ENCODE peak calls at places on chromosomes 13 and 19, in eight cellular contexts. K is transverse colon, V is IMR-90, D is breast epithelium, R is heart left ventricle, H is right lobe of liver, B is uterus, E is suprapubic skin. Z is an unnamed sample.

GRCh38 chr19:435056-435706 is 25.7 kb downstream of the SHC2 start:
- DNase-seq in K (no peak), V (no peak), D (no peak), R (no peak), H (no peak), B (no peak), E (no peak), Z (no peak)

GRCh38 chr13:25743426-25743825 is 308.4 kb downstream of the SHISA2 start:
- DNase-seq in K (no peak), V (no peak), D (no peak), R (no peak), H (no peak), B (no peak), E (no peak), Z (no peak)

GRCh38 chr13:40434516-40435397 is 231.7 kb downstream of the FOXO1 start:
- DNase-seq in K (no peak), V (no peak), D (no peak), R (no peak), H (no peak), B (no peak), E (no peak), Z (no peak)

GRCh38 chr19:47094557-47095517 is 18.7 kb downstream of the ZC3H4 start:
- DNase-seq in K (peak; percentile 66), V (no peak), D (no peak), R (no peak), H (no peak), B (no peak), E (no peak), Z (no peak)

GRCh38 chr13:110834572-110834971 is 80.3 kb downstream of the ANKRD10 start:
- DNase-seq in K (no peak), V (no peak), D (no peak), R (no peak), H (no peak), B (no peak), E (no peak), Z (no peak)

GRCh38 chr19:50206191-50206590 is 2.8 kb downstream of the MYH14 start:
- DNase-seq in K (peak; percentile 58), V (no peak), D (no peak), R (no peak), H (no peak), B (no peak), E (no peak), Z (no peak)

GRCh38 chr13:48231080-48231479 is 1.9 kb upstream of the ITM2B start:
- DNase-seq in K (no peak), V (no peak), D (no peak), R (no peak), H (no peak), B (no peak), E (no peak), Z (no peak)

GRCh38 chr13:98529171-98529570 is 47.7 kb downstream of the STK24 start:
- DNase-seq in K (no peak), V (no peak), D (no peak), R (no peak), H (no peak), B (no peak), E (no peak), Z (no peak)

GRCh38 chr19:55251296-55252081 is 7.3 kb downstream of the PPP6R1 start:
- DNase-seq in K (no peak), V (peak; percentile 16), D (no peak), R (no peak), H (no peak), B (no peak), E (no peak), Z (no peak)

GRCh38 chr19:42286349-42287016 is 15.4 kb upstream of the PRR19 start:
- DNase-seq in K (no peak), V (peak; percentile 27), D (no peak), R (peak; percentile 72), H (peak; percentile 65), B (peak; percentile 58), E (peak; percentile 79), Z (no peak)

GRCh38 chr19:54339646-54340358 is 840 bp upstream of the LILRA4 start:
- DNase-seq in K (no peak), V (no peak), D (no peak), R (peak; percentile 49), H (no peak), B (no peak), E (no peak), Z (no peak)

GRCh38 chr13:110396476-110396875 is 89.4 kb downstream of the COL4A2 start:
- DNase-seq in K (no peak), V (no peak), D (no peak), R (no peak), H (no peak), B (no peak), E (no peak), Z (no peak)

GRCh38 chr13:37194428-37194861 is 89.0 kb upstream of the CSNK1A1L start:
- DNase-seq in K (no peak), V (peak; percentile 82), D (no peak), R (no peak), H (no peak), B (no peak), E (no peak), Z (no peak)

GRCh38 chr13:28530729-28531194 is 35.8 kb upstream of the FLT1 start:
- DNase-seq in K (no peak), V (no peak), D (no peak), R (no peak), H (no peak), B (no peak), E (no peak), Z (no peak)

GRCh38 chr19:20067898-20068297 is 9.9 kb upstream of the ZNF90 start:
- DNase-seq in K (no peak), V (no peak), D (no peak), R (no peak), H (no peak), B (no peak), E (no peak), Z (no peak)

GRCh38 chr19:7515091-7515470 is 822 bp upstream of the ZNF358 start:
- DNase-seq in K (peak; percentile 54), V (peak; percentile 66), D (no peak), R (peak; percentile 59), H (no peak), B (no peak), E (no peak), Z (no peak)

GRCh38 chr19:49338691-49339363 is 3.6 kb downstream of the CD37 start:
- DNase-seq in K (peak; percentile 90), V (no peak), D (peak; percentile 85), R (peak; percentile 78), H (peak; percentile 94), B (peak; percentile 75), E (peak; percentile 89), Z (no peak)

GRCh38 chr19:13748169-13748884 is 16.0 kb upstream of the MRI1 start:
- DNase-seq in K (peak; percentile 40), V (peak; percentile 74), D (no peak), R (no peak), H (no peak), B (no peak), E (no peak), Z (no peak)

GRCh38 chr13:110520431-110521295 is 40.9 kb downstream of the RAB20 start:
- DNase-seq in K (peak; percentile 88), V (peak; percentile 53), D (no peak), R (peak; percentile 83), H (peak; percentile 90), B (peak; percentile 74), E (peak; percentile 92), Z (peak; percentile 77)

GRCh38 chr13:92461402-92461801 is 765.2 kb upstream of the GPC6 start:
- DNase-seq in K (no peak), V (no peak), D (no peak), R (no peak), H (no peak), B (no peak), E (no peak), Z (no peak)

GRCh38 chr19:35166100-35167063 is 11.8 kb downstream of the FXYD5 start:
- DNase-seq in K (no peak), V (no peak), D (no peak), R (no peak), H (no peak), B (no peak), E (peak; percentile 44), Z (no peak)

GRCh38 chr13:59745395-59745788 is 418.3 kb downstream of the DIAPH3 start:
- DNase-seq in K (no peak), V (peak; percentile 78), D (no peak), R (no peak), H (no peak), B (no peak), E (no peak), Z (no peak)

GRCh38 chr19:46861691-46862503 is 1.1 kb downstream of the ARHGAP35 start:
- DNase-seq in K (peak; percentile 28), V (no peak), D (no peak), R (peak; percentile 30), H (peak; percentile 66), B (no peak), E (peak; percentile 69), Z (no peak)

DNA sequence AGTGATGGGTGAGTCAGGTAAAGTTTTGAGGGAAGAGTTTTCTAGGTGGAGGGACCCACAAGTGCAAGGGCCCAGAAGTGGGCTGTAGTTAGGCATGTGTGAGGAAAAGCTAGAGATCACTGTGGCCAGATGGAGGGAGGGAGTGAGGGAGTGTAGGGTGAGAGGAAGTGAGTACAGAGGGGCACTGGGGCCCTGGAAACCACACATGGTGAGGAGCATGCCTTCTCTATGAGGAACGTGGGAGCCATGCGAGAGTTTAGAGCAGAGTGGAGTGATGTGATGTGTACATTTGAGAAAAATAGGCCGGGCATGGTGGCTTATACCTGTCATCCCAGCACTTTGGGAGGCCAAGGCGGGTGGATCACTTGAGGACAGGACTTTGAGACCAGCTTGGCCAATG is 14.7 kb upstream of the SHKBP1 start:
- DNase-seq in K (no peak), V (no peak), D (no peak), R (no peak), H (no peak), B (no peak), E (no peak), Z (no peak)
- H3K27ac ChIP-seq in K (no peak overlapping the region), V (no peak overlapping the region), D (no peak overlapping the region), R (no peak overlapping the region), H (no peak overlapping the region), B (no peak overlapping the region), E (no peak overlapping the region), Z (no peak overlapping the region)

GRCh38 chr13:104868806-104869205 is 1666.7 kb downstream of the EFNB2 start:
- DNase-seq in K (no peak), V (no peak), D (no peak), R (no peak), H (no peak), B (no peak), E (no peak), Z (no peak)
- H3K4me3 ChIP-seq in K (no peak overlapping the region), V (no peak overlapping the region), D (no peak overlapping the region), R (no peak overlapping the region), H (no peak overlapping the region), B (no peak overlapping the region), E (no peak overlapping the region), Z (no peak overlapping the region)

DNA sequence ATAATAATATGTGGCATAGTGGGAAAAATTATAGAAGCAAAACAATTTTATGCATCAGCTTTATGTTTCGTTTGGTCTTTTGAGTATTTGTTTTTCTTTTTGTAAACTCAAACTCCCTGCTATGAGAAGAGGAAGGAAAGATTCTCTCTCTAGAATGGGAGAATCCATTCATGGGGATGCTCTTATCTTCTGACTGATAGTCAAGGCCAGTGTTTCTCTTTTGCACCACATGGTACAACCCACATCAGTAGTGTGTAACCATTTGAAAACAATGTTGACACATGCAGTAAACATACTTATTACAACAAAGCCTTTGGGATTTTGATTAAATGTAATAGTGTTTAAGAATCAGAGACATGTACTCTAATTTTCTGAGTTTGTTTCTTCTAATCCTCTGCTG is 490.5 kb downstream of the MYO16 start:
- DNase-seq in K (no peak), V (peak; percentile 2), D (no peak), R (no peak), H (no peak), B (no peak), E (no peak), Z (no peak)
- TF ChIP-seq POLR2A in K (no peak), V (no peak), D (no peak), R (no peak), H (no peak), B (no peak), E (no peak), Z (no peak)

GRCh38 chr19:43638214-43638990 is 1.2 kb downstream of the CADM4 start:
- DNase-seq in K (no peak), V (no peak), D (no peak), R (no peak), H (no peak), B (no peak), E (no peak), Z (no peak)
- H3K27ac ChIP-seq in K (no peak overlapping the region), V (no peak overlapping the region), D (no peak overlapping the region), R (peak overlapping the region; percentile 60), H (no peak overlapping the region), B (no peak overlapping the region), E (no peak overlapping the region), Z (no peak overlapping the region)